ENCODE peak calls at places on chromosomes 16 and 17, in eight cellular contexts. H, C, G, N, S, B, M and J are unnamed samples.

GRCh38 chr17:61000911-61001310 is 323.3 kb downstream of the BCAS3 start:
- DNase-seq in H (no peak), C (no peak), G (no peak), N (no peak), S (no peak), B (peak; percentile 45), M (no peak), J (no peak)

GRCh38 chr17:9729735-9730420 is 61.5 kb downstream of the DHRS7C start:
- DNase-seq in H (no peak), C (no peak), G (no peak), N (no peak), S (no peak), B (no peak), M (no peak), J (peak; percentile 53)

GRCh38 chr17:54194268-54194667 is 371.5 kb downstream of the KIF2B start:
- DNase-seq in H (no peak), C (no peak), G (no peak), N (no peak), S (no peak), B (no peak), M (no peak), J (no peak)

GRCh38 chr17:77654296-77654695 is 304.2 kb upstream of the TNRC6C start:
- DNase-seq in H (no peak), C (no peak), G (no peak), N (no peak), S (peak; percentile 25), B (no peak), M (no peak), J (no peak)

GRCh38 chr17:64126918-64127317 is 3.0 kb downstream of the ERN1 start:
- DNase-seq in H (no peak), C (no peak), G (no peak), N (no peak), S (no peak), B (no peak), M (no peak), J (peak; percentile 37)

GRCh38 chr17:76734080-76734840 is 2.9 kb downstream of the SRSF2 start:
- DNase-seq in H (no peak), C (no peak), G (no peak), N (no peak), S (no peak), B (no peak), M (peak; percentile 36), J (no peak)

GRCh38 chr17:19461681-19462080 is 50.6 kb downstream of the RNF112 start:
- DNase-seq in H (no peak), C (no peak), G (no peak), N (no peak), S (no peak), B (no peak), M (peak; percentile 16), J (no peak)

GRCh38 chr17:64448665-64449512 is at the start of gene MILR1:
- DNase-seq in H (no peak), C (no peak), G (no peak), N (no peak), S (no peak), B (no peak), M (peak; percentile 33), J (peak; percentile 72)

GRCh38 chr16:55487048-55487803 is 8.2 kb downstream of the MMP2 start:
- DNase-seq in H (no peak), C (no peak), G (no peak), N (peak; percentile 66), S (no peak), B (no peak), M (no peak), J (no peak)

GRCh38 chr16:23510154-23510914 is at the start of gene GGA2:
- DNase-seq in H (peak; percentile 86), C (peak; percentile 95), G (peak; percentile 56), N (peak; percentile 90), S (peak; percentile 92), B (peak; percentile 89), M (peak; percentile 84), J (peak; percentile 57)

GRCh38 chr16:84999200-84999599 is 12.1 kb downstream of the ZDHHC7 start:
- DNase-seq in H (no peak), C (no peak), G (no peak), N (no peak), S (no peak), B (no peak), M (no peak), J (no peak)
- H3K4me1 ChIP-seq in H (peaks cover 48% of the 10 kb centered on the region), C (peaks cover 6% of the 10 kb centered on the region), G (peaks cover 9% of the 10 kb centered on the region), N (peaks cover 4% of the 10 kb centered on the region), S (peaks cover 65% of the 10 kb centered on the region), B (peaks cover 16% of the 10 kb centered on the region), M (peaks cover 42% of the 10 kb centered on the region), J (peaks cover 59% of the 10 kb centered on the region)

DNA sequence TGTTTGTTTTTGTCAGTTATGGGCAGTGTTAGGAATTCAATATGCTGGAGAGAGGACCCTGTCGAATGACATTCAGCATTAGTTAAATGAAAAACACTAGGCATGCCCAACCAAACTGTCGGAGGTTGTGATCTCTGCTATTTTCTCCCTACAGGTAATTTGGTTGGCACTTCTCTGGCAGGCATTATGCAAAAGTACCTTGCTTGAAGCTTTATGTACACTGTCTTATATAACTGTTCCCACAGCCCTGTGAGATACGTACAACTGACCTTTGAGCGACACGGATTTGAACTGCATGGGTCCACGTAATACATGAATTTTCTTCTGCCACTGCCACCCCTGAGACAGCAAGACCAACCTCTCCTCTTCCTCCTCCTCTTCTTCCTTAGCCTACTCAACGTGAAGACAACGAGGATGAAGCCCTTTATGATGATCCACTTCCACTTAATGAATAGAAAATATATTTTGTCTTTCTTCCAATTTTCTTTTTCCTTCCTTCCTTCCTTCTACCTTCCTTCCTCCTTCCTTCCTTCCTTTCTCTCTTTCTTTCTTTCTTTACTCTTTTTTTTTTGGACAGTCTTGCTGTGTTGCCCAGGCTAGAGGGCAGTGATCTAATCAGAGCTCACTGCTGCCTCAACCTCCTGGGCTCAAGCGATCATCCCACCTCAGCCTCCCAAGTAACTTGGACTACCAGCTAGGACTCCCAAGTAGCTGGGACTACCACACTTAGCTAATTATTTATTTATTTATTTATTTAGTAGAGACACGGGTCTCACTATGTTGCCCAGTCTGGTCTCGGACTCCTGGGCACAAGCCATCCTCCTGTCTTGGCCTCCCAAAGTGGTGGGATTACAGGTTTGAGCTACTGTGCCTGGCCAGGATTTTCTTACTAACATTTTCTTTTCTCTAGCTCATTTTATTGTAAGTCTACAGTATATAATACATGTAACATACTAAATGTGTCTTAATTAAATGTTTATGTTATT is 77.3 kb downstream of the WIPI1 start:
- DNase-seq in H (no peak), C (no peak), G (no peak), N (no peak), S (no peak), B (no peak), M (no peak), J (no peak)
- H3K4me1 ChIP-seq in H (peaks cover 33% of the 10 kb centered on the region), C (no peaks in the 10 kb centered on the region), G (peaks cover 17% of the 10 kb centered on the region), N (peaks cover 2% of the 10 kb centered on the region), S (peaks cover 53% of the 10 kb centered on the region), B (peaks cover 24% of the 10 kb centered on the region), M (no peaks in the 10 kb centered on the region), J (no peaks in the 10 kb centered on the region)

DNA sequence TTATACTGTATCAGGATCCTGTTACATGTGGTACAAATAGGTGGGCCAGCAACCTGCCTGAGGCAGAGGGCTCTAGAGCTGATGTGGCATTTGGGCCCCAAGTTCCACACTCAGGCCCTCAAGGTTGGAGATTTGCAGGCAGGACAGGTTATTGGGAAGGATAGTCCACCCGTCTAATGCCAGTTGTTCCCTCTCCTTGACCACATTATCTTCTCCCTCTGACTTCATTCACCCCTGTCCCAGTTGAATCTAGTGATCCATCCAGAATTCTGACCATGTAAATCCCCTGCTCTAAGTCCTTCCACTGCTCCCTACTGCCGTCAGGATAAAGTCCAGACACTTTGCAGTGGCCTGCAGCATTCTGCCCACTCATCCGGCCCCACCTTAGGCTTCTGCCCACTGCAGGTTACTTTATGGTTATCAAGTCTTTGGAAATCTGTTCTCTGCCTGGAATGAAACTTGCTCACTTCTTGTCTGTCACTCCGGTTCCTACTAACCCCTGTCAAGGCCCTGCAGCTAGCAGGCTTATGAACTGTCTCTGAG is 1.9 kb upstream of the NFATC3 start:
- DNase-seq in H (no peak), C (no peak), G (no peak), N (no peak), S (no peak), B (no peak), M (no peak), J (no peak)
- H3K4me1 ChIP-seq in H (peaks cover 49% of the 10 kb centered on the region), C (peaks cover 14% of the 10 kb centered on the region), G (peaks cover 70% of the 10 kb centered on the region), N (no peaks in the 10 kb centered on the region), S (peaks cover 72% of the 10 kb centered on the region), B (peaks cover 21% of the 10 kb centered on the region), M (peaks cover 36% of the 10 kb centered on the region), J (peaks cover 17% of the 10 kb centered on the region)

GRCh38 chr17:28547623-28548416 is 4.6 kb downstream of the UNC119 start:
- DNase-seq in H (peak; percentile 79), C (peak; percentile 92), G (peak; percentile 18), N (peak; percentile 81), S (peak; percentile 87), B (peak; percentile 85), M (peak; percentile 91), J (peak; percentile 50)
- H3K4me1 ChIP-seq in H (peaks cover 13% of the 10 kb centered on the region), C (peaks cover 30% of the 10 kb centered on the region), G (peaks cover 53% of the 10 kb centered on the region), N (no peaks in the 10 kb centered on the region), S (peaks cover 22% of the 10 kb centered on the region), B (peaks cover 43% of the 10 kb centered on the region), M (no peaks in the 10 kb centered on the region), J (peaks cover 6% of the 10 kb centered on the region)

DNA sequence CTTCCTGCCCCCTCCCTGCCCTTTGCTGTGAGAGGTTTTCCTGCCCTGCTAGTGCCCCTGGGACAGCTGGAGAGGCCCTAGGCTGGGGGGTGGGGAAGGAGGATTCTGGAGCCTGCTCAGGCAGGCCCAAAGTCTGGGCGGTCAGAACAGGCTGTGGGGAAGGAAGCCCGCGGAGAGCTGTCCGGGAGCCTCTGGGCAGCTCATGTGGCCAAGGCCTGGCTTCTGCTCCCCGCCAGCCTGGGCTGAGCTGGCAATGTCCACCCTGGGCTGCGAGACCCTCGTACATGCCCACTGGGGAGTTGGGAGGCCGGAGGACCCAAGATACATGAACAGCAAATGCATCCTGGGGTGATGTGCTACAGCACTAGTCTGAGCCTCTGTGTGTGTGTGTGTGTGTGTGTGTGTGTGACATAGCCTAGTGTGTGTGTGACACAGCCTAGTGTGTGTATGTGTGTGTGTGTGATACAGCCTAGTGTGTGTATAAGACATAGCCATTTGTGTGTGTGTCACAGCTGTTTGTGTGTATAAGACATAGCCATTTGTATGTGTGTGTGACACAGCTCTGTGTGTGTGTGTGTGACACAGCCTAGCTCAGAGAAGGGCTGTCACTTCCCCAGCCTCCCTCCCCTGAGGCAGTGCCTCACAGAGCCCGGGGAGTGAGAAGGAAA is 201.4 kb upstream of the CIBAR2 start:
- DNase-seq in H (no peak), C (peak; percentile 61), G (no peak), N (peak; percentile 72), S (no peak), B (no peak), M (no peak), J (peak; percentile 60)
- H3K4me1 ChIP-seq in H (peaks cover 32% of the 10 kb centered on the region), C (peaks cover 80% of the 10 kb centered on the region), G (peaks cover 37% of the 10 kb centered on the region), N (no peaks in the 10 kb centered on the region), S (peaks cover 10% of the 10 kb centered on the region), B (peaks cover 48% of the 10 kb centered on the region), M (no peaks in the 10 kb centered on the region), J (peaks cover 16% of the 10 kb centered on the region)